ENCODE peak calls at places on chromosome 7, in ten cellular contexts. U is neural crest cell; Z is activated naive CD4-positive, alpha-beta T cell; R is activated CD8-positive, alpha-beta memory T cell treated with anti-CD3 and anti-CD28 coated beads for 1 hour; S is T-cell; P is NCI-H524; D is right atrium auricular region; T is astrocyte; K is left cardiac atrium; M is fibroblast of the aortic adventitia. V is an unnamed sample.

GRCh38 chr7:83594076-83594475 is 54.9 kb downstream of the SEMA3E start:
- DNase-seq in S (no peak), U (no peak), K (no peak), Z (no peak), D (no peak), T (no peak), R (no peak), P (no peak), M (no peak), V (no peak)

GRCh38 chr7:45036801-45037200 is 36.8 kb downstream of the CCM2 start:
- DNase-seq in P (no peak), M (no peak), Z (no peak), D (no peak), S (no peak), T (no peak), R (no peak), K (no peak), U (no peak), V (no peak)

GRCh38 chr7:151795168-151795754 is 81.7 kb downstream of the PRKAG2 start:
- DNase-seq in M (no peak), T (no peak), Z (no peak), U (no peak), S (no peak), R (no peak), P (no peak), K (no peak), D (no peak), V (no peak)

GRCh38 chr7:151830121-151830815 is 46.6 kb downstream of the PRKAG2 start:
- DNase-seq in M (no peak), R (no peak), S (no peak), K (no peak), U (no peak), Z (no peak), D (no peak), P (no peak), T (no peak), V (no peak)

GRCh38 chr7:135771961-135772638 is 23.5 kb upstream of the FAM180A start:
- DNase-seq in M (peak; percentile 67), T (peak; percentile 90), P (peak; percentile 16), U (no peak), R (no peak), D (peak; percentile 60), K (no peak), S (no peak), Z (no peak), V (no peak)

GRCh38 chr7:115775981-115776380 is 254.6 kb downstream of the TFEC start:
- DNase-seq in P (no peak), U (no peak), S (no peak), K (no peak), T (no peak), Z (no peak), M (no peak), D (no peak), R (no peak), V (no peak)

GRCh38 chr7:17990761-17991160 is 36.9 kb downstream of the PRPS1L1 start:
- DNase-seq in T (no peak), K (no peak), M (no peak), U (no peak), P (no peak), D (no peak), Z (no peak), S (no peak), R (no peak), V (no peak)

GRCh38 chr7:107234436-107234835 is 65.6 kb downstream of the HBP1 start:
- DNase-seq in Z (no peak), S (no peak), K (no peak), U (no peak), M (no peak), D (no peak), T (no peak), R (no peak), P (no peak), V (no peak)

GRCh38 chr7:122653685-122654084 is 45.2 kb downstream of the RNF133 start:
- DNase-seq in T (no peak), K (no peak), R (no peak), Z (no peak), P (no peak), D (no peak), M (no peak), U (no peak), S (no peak), V (no peak)

GRCh38 chr7:115704884-115705283 is 325.7 kb downstream of the TFEC start:
- DNase-seq in T (no peak), P (no peak), U (no peak), R (no peak), K (no peak), S (no peak), D (no peak), M (no peak), Z (no peak), V (no peak)

GRCh38 chr7:150627959-150628358 is 4.2 kb downstream of the GIMAP6 start:
- DNase-seq in M (no peak), K (no peak), U (no peak), Z (no peak), T (no peak), R (no peak), S (no peak), P (no peak), D (no peak), V (no peak)

GRCh38 chr7:27176343-27176731 is 2.2 kb upstream of the HOXA10 start:
- DNase-seq in M (no peak), S (no peak), K (no peak), U (no peak), D (no peak), P (no peak), Z (no peak), R (no peak), T (no peak), V (no peak)

GRCh38 chr7:27095897-27096755 is at the start of gene HOXA1:
- DNase-seq in D (peak; percentile 71), K (peak; percentile 72), M (peak; percentile 88), U (peak; percentile 74), Z (peak; percentile 41), S (peak; percentile 69), P (peak; percentile 65), T (peak; percentile 89), R (peak; percentile 54), V (peak; percentile 69)

GRCh38 chr7:150458756-150459155 is 8.3 kb downstream of the GIMAP8 start:
- DNase-seq in P (no peak), D (no peak), T (no peak), M (no peak), Z (no peak), R (no peak), K (no peak), S (no peak), U (no peak), V (no peak)

GRCh38 chr7:30754315-30754877 is 2.5 kb downstream of the INMT start:
- DNase-seq in P (no peak), Z (no peak), M (no peak), T (no peak), R (no peak), D (no peak), S (no peak), K (no peak), U (no peak), V (no peak)

GRCh38 chr7:151231080-151231479 is 1.2 kb upstream of the CHPF2 start:
- DNase-seq in P (no peak), D (no peak), T (no peak), S (no peak), U (no peak), Z (no peak), K (no peak), M (no peak), R (no peak), V (no peak)

GRCh38 chr7:66771795-66772194 is 31.3 kb downstream of the RABGEF1 start:
- DNase-seq in D (no peak), P (no peak), K (no peak), Z (no peak), T (no peak), U (no peak), R (no peak), M (no peak), S (no peak), V (no peak)

GRCh38 chr7:42084263-42084662 is 152.7 kb downstream of the GLI3 start:
- DNase-seq in Z (no peak), P (no peak), M (no peak), D (no peak), K (no peak), R (no peak), T (peak; percentile 29), U (no peak), S (no peak), V (no peak)

GRCh38 chr7:156156734-156157408 is 344.6 kb upstream of the SHH start:
- DNase-seq in K (no peak), P (no peak), T (peak; percentile 14), U (peak; percentile 52), Z (no peak), S (no peak), M (no peak), R (no peak), D (peak; percentile 48), V (no peak)

GRCh38 chr7:14321947-14322346 is 332.5 kb upstream of the ETV1 start:
- DNase-seq in S (no peak), K (no peak), U (no peak), P (no peak), D (no peak), M (no peak), R (no peak), T (no peak), Z (no peak), V (no peak)

GRCh38 chr7:69856991-69857390 is 258.7 kb downstream of the AUTS2 start:
- DNase-seq in R (no peak), M (no peak), S (no peak), Z (no peak), T (no peak), P (no peak), U (no peak), D (no peak), K (no peak), V (no peak)

GRCh38 chr7:2037805-2038635 is 194.7 kb downstream of the MAD1L1 start:
- DNase-seq in Z (no peak), S (no peak), T (peak; percentile 68), R (no peak), P (no peak), U (no peak), M (peak; percentile 94), K (peak; percentile 63), D (peak; percentile 72), V (no peak)

GRCh38 chr7:46844486-46844885 is 737.4 kb downstream of the TNS3 start:
- DNase-seq in Z (no peak), D (no peak), M (peak; percentile 54), K (no peak), U (no peak), P (no peak), S (no peak), T (peak; percentile 73), R (no peak), V (no peak)

V was measured in central memory CD8-positive, alpha-beta T cell.